ENCODE peak calls at places on chromosomes 2 and 18, in seven cellular contexts. J is NCI-H748 treated with DMSO at 0.1 percent for 48 hours; W is ELR; Z is lower lobe of right lung; M is epithelial cell of esophagus; V is CD4-positive, alpha-beta T cell; A is HEK293T. G is an unnamed sample.

GRCh38 chr2:207768168-207768890 is 1.4 kb downstream of the FZD5 start:
- DNase-seq in W (peak), M (peak), A (peak), Z (peak), V (no peak), J (peak), G (peak)

GRCh38 chr18:32351014-32351413 is 119.7 kb downstream of the GAREM1 start:
- DNase-seq in V (no peak), M (peak), J (no peak), A (no peak), W (no peak), Z (no peak), G (no peak)

GRCh38 chr18:62264984-62265383 is 60.1 kb upstream of the TNFRSF11A start:
- DNase-seq in W (no peak), Z (no peak), M (no peak), A (no peak), J (no peak), V (no peak), G (no peak)

GRCh38 chr18:78406743-78407455 is 572.7 kb upstream of the SALL3 start:
- DNase-seq in M (no peak), J (peak), W (no peak), A (no peak), V (no peak), Z (no peak), G (no peak)

GRCh38 chr18:59787998-59788875 is 91.0 kb upstream of the CCBE1 start:
- DNase-seq in M (peak), A (peak), W (peak), V (no peak), J (no peak), Z (no peak), G (no peak)

GRCh38 chr2:73870084-73870483 is 22.7 kb upstream of the ACTG2 start:
- DNase-seq in V (no peak), M (peak), W (peak), J (no peak), Z (no peak), A (no peak), G (no peak)

GRCh38 chr18:79545255-79545654 is 134.3 kb upstream of the CTDP1 start:
- DNase-seq in M (no peak), J (no peak), W (no peak), A (no peak), Z (peak), V (no peak), G (peak)

GRCh38 chr18:12694032-12694431 is 8.5 kb downstream of the CEP76 start:
- DNase-seq in M (peak), J (no peak), V (no peak), A (no peak), W (no peak), Z (no peak), G (no peak)

GRCh38 chr2:10433948-10434884 is 13.9 kb downstream of the ODC1 start:
- DNase-seq in V (no peak), W (no peak), J (no peak), Z (no peak), A (no peak), M (no peak), G (peak)

GRCh38 chr2:120064664-120065063 is 51.8 kb downstream of the EPB41L5 start:
- DNase-seq in M (no peak), A (no peak), W (no peak), Z (no peak), J (no peak), V (no peak), G (no peak)

GRCh38 chr2:39436592-39437521 is at the start of gene MAP4K3:
- DNase-seq in W (peak), M (peak), V (peak), A (peak), J (peak), Z (peak), G (peak)

GRCh38 chr2:212228651-212229253 is 309.9 kb downstream of the ERBB4 start:
- DNase-seq in V (no peak), W (peak), J (no peak), A (no peak), M (peak), Z (no peak), G (no peak)

GRCh38 chr2:150259746-150260145 is 227.7 kb downstream of the RND3 start:
- DNase-seq in M (no peak), Z (no peak), V (no peak), W (no peak), A (no peak), J (no peak), G (no peak)

GRCh38 chr2:181037922-181038321 is 57.5 kb downstream of the UBE2E3 start:
- DNase-seq in W (peak), J (no peak), A (no peak), V (no peak), Z (no peak), M (peak), G (no peak)

GRCh38 chr2:170073288-170073687 is 104.7 kb upstream of the MYO3B start:
- DNase-seq in W (no peak), V (no peak), Z (no peak), A (no peak), M (peak), J (no peak), G (no peak)

GRCh38 chr18:34122724-34123334 is 101.9 kb downstream of the NOL4 start:
- DNase-seq in J (peak), M (peak), W (peak), V (no peak), Z (no peak), A (peak), G (no peak)